ENCODE peak calls at places on chromosomes 4 and X, in eight cellular contexts. X, O, R, D, F, H, P and N are unnamed samples.

GRCh38 chr4:94208268-94208667 is 603 bp downstream of the SMARCAD1 start:
- DNase-seq in X (no peak), O (no peak), R (no peak), D (no peak), F (no peak), H (no peak), P (no peak), N (no peak)

GRCh38 chr4:139740531-139741041 is 75.0 kb downstream of the MGST2 start:
- DNase-seq in X (peak), O (peak), R (peak), D (peak), F (no peak), H (peak), P (no peak), N (peak)

GRCh38 chr4:155944516-155944915 is 9.2 kb downstream of the CTSO start:
- DNase-seq in X (no peak), O (no peak), R (peak), D (peak), F (no peak), H (no peak), P (no peak), N (no peak)

GRCh38 chrX:97672138-97672537 is 788.4 kb downstream of the RPA4 start:
- DNase-seq in X (no peak), O (no peak), R (no peak), D (no peak), F (no peak), H (no peak), P (no peak), N (no peak)

GRCh38 chrX:131778269-131779218 is 234.7 kb downstream of the OR13H1 start:
- DNase-seq in X (peak), O (peak), R (peak), D (no peak), F (no peak), H (no peak), P (peak), N (no peak)

GRCh38 chr4:107757860-107758476 is 37.9 kb upstream of the PAPSS1 start:
- DNase-seq in X (no peak), O (no peak), R (peak), D (peak), F (no peak), H (no peak), P (no peak), N (no peak)

GRCh38 chr4:137861682-137862081 is 329.4 kb upstream of the PCDH18 start:
- DNase-seq in X (no peak), O (no peak), R (peak), D (peak), F (no peak), H (no peak), P (no peak), N (no peak)

GRCh38 chr4:108359130-108359709 is 190.5 kb upstream of the LEF1 start:
- DNase-seq in X (no peak), O (no peak), R (no peak), D (no peak), F (no peak), H (no peak), P (no peak), N (no peak)

GRCh38 chrX:154738013-154738738 is 12.7 kb downstream of the GAB3 start:
- DNase-seq in X (peak), O (peak), R (peak), D (peak), F (no peak), H (no peak), P (no peak), N (no peak)

GRCh38 chrX:19017271-19017670 is 33.4 kb upstream of the PHKA2 start:
- DNase-seq in X (no peak), O (peak), R (peak), D (peak), F (peak), H (no peak), P (no peak), N (no peak)

GRCh38 chr4:57424231-57424897 is 314.2 kb upstream of the IGFBP7 start:
- DNase-seq in X (peak), O (no peak), R (peak), D (peak), F (no peak), H (peak), P (no peak), N (no peak)

GRCh38 chr4:112515278-112516075 is 503 bp downstream of the NEUROG2 start:
- DNase-seq in X (no peak), O (peak), R (peak), D (peak), F (peak), H (no peak), P (no peak), N (no peak)

GRCh38 chrX:25017667-25018247 is 2.0 kb upstream of the ARX start:
- DNase-seq in X (no peak), O (no peak), R (no peak), D (peak), F (no peak), H (no peak), P (no peak), N (no peak)

GRCh38 chrX:44828008-44828605 is 15.7 kb upstream of the DUSP21 start:
- DNase-seq in X (no peak), O (peak), R (peak), D (peak), F (no peak), H (no peak), P (no peak), N (no peak)

GRCh38 chr4:166493828-166494432 is 620.9 kb downstream of the TLL1 start:
- DNase-seq in X (no peak), O (no peak), R (no peak), D (no peak), F (no peak), H (no peak), P (no peak), N (no peak)